ENCODE peak calls at places on chromosomes 16 and 17, in six cellular contexts. O, T, X, F, J and N are unnamed samples.

GRCh38 chr17:36979585-36979941 is 30.8 kb downstream of the AATF start:
- DNase-seq in O (peak), J (no peak), T (no peak), F (no peak), X (no peak), N (no peak)

GRCh38 chr16:885391-885790 is 84.9 kb upstream of the GNG13 start:
- DNase-seq in J (no peak), T (no peak), X (no peak), F (no peak), O (no peak), N (no peak)

GRCh38 chr17:68108313-68109000 is 72.9 kb downstream of the KPNA2 start:
- DNase-seq in O (no peak), X (no peak), F (no peak), T (no peak), J (no peak), N (no peak)

GRCh38 chr17:34242553-34242952 is 12.5 kb upstream of the CCL2 start:
- DNase-seq in O (no peak), F (no peak), X (no peak), J (no peak), T (no peak), N (no peak)

GRCh38 chr17:45229681-45230409 is 8.2 kb downstream of the FMNL1 start:
- DNase-seq in J (no peak), F (no peak), O (no peak), T (peak), X (no peak), N (peak)

GRCh38 chr17:55852734-55853133 is 101.9 kb downstream of the PCTP start:
- DNase-seq in F (no peak), X (peak), T (no peak), O (no peak), J (no peak), N (no peak)

GRCh38 chr17:17289701-17290100 is 8.7 kb upstream of the COPS3 start:
- DNase-seq in O (no peak), J (no peak), X (no peak), T (no peak), F (no peak), N (no peak)

GRCh38 chr16:69223882-69224281 is 36.9 kb downstream of the SNTB2 start:
- DNase-seq in T (no peak), F (no peak), X (no peak), J (no peak), O (peak), N (no peak)

GRCh38 chr17:77237232-77238008 is 96.7 kb downstream of the SEC14L1 start:
- DNase-seq in X (no peak), F (no peak), T (no peak), J (no peak), O (no peak), N (no peak)

GRCh38 chr17:64492481-64493109 is 4.3 kb downstream of the POLG2 start:
- DNase-seq in T (no peak), J (no peak), O (no peak), F (no peak), X (no peak), N (no peak)

GRCh38 chr16:76749780-76750375 is 441.1 kb upstream of the MON1B start:
- DNase-seq in X (no peak), F (no peak), T (no peak), O (no peak), J (no peak), N (no peak)

GRCh38 chr17:50699410-50699809 is 8.3 kb downstream of the ANKRD40 start:
- DNase-seq in X (no peak), T (no peak), F (no peak), O (peak), J (no peak), N (no peak)

GRCh38 chr17:16820161-16820877 is 130.3 kb downstream of the CCDC144A start:
- DNase-seq in F (no peak), J (peak), X (no peak), T (peak), O (no peak), N (no peak)

GRCh38 chr17:35084987-35085386 is 21.5 kb upstream of the RFFL start:
- DNase-seq in O (peak), X (no peak), J (no peak), F (no peak), T (no peak), N (no peak)

GRCh38 chr17:73323622-73324455 is 12.0 kb upstream of the CDC42EP4 start:
- DNase-seq in F (no peak), T (peak), J (peak), O (no peak), X (no peak), N (peak)

GRCh38 chr17:17496189-17497064 is at the start of gene RASD1:
- DNase-seq in O (peak), T (peak), F (peak), J (peak), X (peak), N (peak)

GRCh38 chr17:10879110-10879509 is 41.2 kb upstream of the PIRT start:
- DNase-seq in O (no peak), X (peak), J (no peak), F (no peak), T (peak), N (no peak)

GRCh38 chr17:75610103-75610984 is 22.7 kb downstream of the MYO15B start:
- DNase-seq in J (no peak), X (no peak), F (no peak), O (no peak), T (no peak), N (peak)

GRCh38 chr16:53129281-53130192 is 74.7 kb downstream of the CHD9 start:
- DNase-seq in X (no peak), O (peak), F (no peak), T (no peak), J (no peak), N (no peak)

GRCh38 chr16:85171809-85172464 is 59.7 kb upstream of the CIBAR2 start:
- DNase-seq in X (no peak), O (no peak), F (no peak), J (no peak), T (no peak), N (no peak)

GRCh38 chr16:87764600-87765472 is 950 bp downstream of the KLHDC4 start:
- DNase-seq in F (no peak), X (no peak), J (no peak), T (no peak), O (no peak), N (no peak)

GRCh38 chr17:41505007-41505835 is at the start of gene KRT13:
- DNase-seq in J (no peak), X (no peak), O (no peak), T (no peak), F (no peak), N (no peak)

GRCh38 chr16:73886378-73886777 is 410.2 kb upstream of the PSMD7 start:
- DNase-seq in J (no peak), F (no peak), O (no peak), T (no peak), X (no peak), N (no peak)

GRCh38 chr17:55289978-55290377 is 25.2 kb downstream of the HLF start:
- DNase-seq in J (no peak), O (no peak), F (no peak), X (no peak), T (no peak), N (no peak)

GRCh38 chr17:51668155-51668962 is 408.0 kb downstream of the UTP18 start:
- DNase-seq in F (no peak), T (no peak), X (no peak), J (no peak), O (no peak), N (no peak)

GRCh38 chr17:42679001-42679491 is 2.3 kb upstream of the PLEKHH3 start:
- DNase-seq in O (peak), T (no peak), J (peak), F (no peak), X (peak), N (no peak)

GRCh38 chr17:62627904-62628603 is 584 bp downstream of the MRC2 start:
- DNase-seq in O (peak), F (no peak), J (no peak), T (peak), X (peak), N (peak)

GRCh38 chr17:43753488-43754129 is 5.0 kb downstream of the SOST start:
- DNase-seq in O (peak), T (no peak), F (no peak), X (no peak), J (no peak), N (no peak)

GRCh38 chr16:6634151-6634550 is 698.5 kb upstream of the RBFOX1 start:
- DNase-seq in T (no peak), X (no peak), J (no peak), F (no peak), O (no peak), N (no peak)

GRCh38 chr17:55290721-55291507 is 26.2 kb downstream of the HLF start:
- DNase-seq in J (no peak), O (no peak), X (no peak), T (no peak), F (no peak), N (no peak)

GRCh38 chr17:7577327-7578199 is 1.9 kb upstream of the CD68 start:
- DNase-seq in J (no peak), X (no peak), F (no peak), O (no peak), T (no peak), N (no peak)

GRCh38 chr16:88533381-88533831 is 36.8 kb upstream of the ZC3H18 start:
- DNase-seq in F (no peak), X (no peak), T (no peak), J (no peak), O (peak), N (peak)

DNA sequence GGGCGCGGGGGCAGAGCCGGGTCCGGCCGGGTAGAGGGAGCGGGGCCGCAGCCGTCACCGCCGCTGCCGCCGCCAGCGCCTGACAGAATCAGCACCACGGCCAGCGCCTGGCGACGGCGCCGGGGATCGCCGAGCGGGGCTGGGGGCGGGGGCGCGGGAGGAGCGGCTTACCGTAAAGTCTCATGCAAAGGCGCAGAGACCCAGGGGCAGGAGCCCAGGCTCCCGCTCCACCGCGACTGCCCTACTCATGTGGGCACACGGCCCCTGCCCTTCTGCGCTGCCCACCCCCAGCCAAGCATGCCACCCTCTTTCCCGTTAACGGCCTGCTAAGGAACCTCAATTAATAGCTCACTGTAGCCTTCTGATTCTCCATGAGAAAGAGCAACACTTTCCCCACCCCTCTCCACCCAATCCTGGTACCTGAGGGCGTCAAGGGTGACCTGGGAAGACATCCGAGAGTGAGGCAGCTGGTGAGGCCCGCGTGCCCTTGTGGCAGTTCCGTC is at the start of gene SEZ6:
- DNase-seq in F (peak), X (peak), O (peak), J (peak), T (peak), N (peak)
- TF ChIP-seq CTCF in F (no peak), X (no peak), O (no peak), J (no peak), T (peak), N (peak)

DNA sequence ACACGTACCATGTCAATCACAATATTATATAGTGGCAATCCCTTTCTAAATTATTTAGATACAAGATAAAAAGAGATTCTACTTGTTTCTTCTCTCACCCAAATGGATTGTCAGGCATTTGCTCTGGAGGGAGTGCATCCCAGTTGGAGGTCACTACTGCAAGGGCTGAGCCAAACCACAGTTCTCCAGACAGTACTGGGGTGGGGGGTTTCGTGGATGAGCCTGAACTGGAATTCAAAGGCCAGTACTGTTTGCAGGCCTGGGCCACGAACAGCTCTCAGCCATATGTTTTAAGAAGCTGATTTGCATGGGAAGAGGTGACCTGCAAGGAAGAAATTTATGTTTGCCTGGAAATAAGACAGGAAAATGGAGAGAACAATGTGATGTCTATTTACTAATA is 314.9 kb downstream of the PMP22 start:
- DNase-seq in T (no peak), F (no peak), O (peak), J (no peak), X (no peak), N (no peak)
- H3K27ac ChIP-seq in T (no peak), F (no peak), O (no peak), J (no peak), X (no peak), N (no peak)

GRCh38 chr17:1888741-1889140 is 58.9 kb downstream of the RPA1 start:
- DNase-seq in O (no peak), T (no peak), F (no peak), J (no peak), X (no peak), N (no peak)
- H3K4me3 ChIP-seq in O (no peak), T (no peak), F (no peak), J (no peak), X (no peak), N (no peak)

GRCh38 chr17:39684369-39685043 is 3.4 kb downstream of the PGAP3 start:
- DNase-seq in O (no peak), J (no peak), F (no peak), T (no peak), X (no peak), N (peak)
- TF ChIP-seq CTCF in O (no peak), J (no peak), F (no peak), T (no peak), X (no peak), N (no peak)

DNA sequence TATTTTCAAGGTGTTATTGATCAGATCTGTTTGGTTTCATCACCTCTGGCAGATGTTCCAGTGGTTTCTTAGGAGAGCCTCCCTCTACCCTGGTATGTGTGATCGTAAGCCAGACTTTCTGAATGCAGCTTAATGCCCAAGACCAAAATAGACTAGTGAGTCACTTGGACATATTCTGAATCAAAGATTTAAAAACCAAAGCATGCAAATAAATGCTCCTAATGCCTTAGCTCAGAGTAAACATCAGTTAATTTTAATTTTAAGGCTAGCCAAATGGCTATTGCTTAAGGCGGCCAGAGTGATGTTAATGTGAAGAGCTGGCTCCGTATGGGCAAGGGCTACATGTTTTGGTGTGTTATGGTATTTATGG is 59.3 kb downstream of the MAP2K6 start:
- DNase-seq in O (peak), X (no peak), T (no peak), J (no peak), F (no peak), N (no peak)
- H3K27ac ChIP-seq in O (peak), X (peak), T (peak), J (peak), F (peak), N (peak)